ENCODE peak calls at places on chromosomes 11 and 22, in eight cellular contexts. One of them, this sample, is unnamed.

GRCh38 chr11:117634756-117635593 is 162.0 kb downstream of the DSCAML1 start:
- DNase-seq in esophagus squamous epithelium: no peak
- DNase-seq in ovary: no peak
- DNase-seq in thyroid gland: no peak
- DNase-seq in heart left ventricle: no peak
- DNase-seq in adrenal gland: no peak
- DNase-seq in Peyer's patch: no peak
- DNase-seq in IMR-90: no peak
- DNase-seq in this sample: no peak

GRCh38 chr11:86511086-86511551 is 136.4 kb downstream of the CCDC81 start:
- DNase-seq in thyroid gland: no peak
- DNase-seq in adrenal gland: no peak
- DNase-seq in IMR-90: peak; percentile 79
- DNase-seq in ovary: no peak
- DNase-seq in heart left ventricle: no peak
- DNase-seq in Peyer's patch: no peak
- DNase-seq in esophagus squamous epithelium: no peak
- DNase-seq in this sample: no peak

GRCh38 chr22:39471421-39472141 is 14.8 kb downstream of the MGAT3 start:
- DNase-seq in esophagus squamous epithelium: no peak
- DNase-seq in IMR-90: peak; percentile 51
- DNase-seq in ovary: no peak
- DNase-seq in Peyer's patch: peak; percentile 69
- DNase-seq in heart left ventricle: peak; percentile 74
- DNase-seq in thyroid gland: no peak
- DNase-seq in adrenal gland: no peak
- DNase-seq in this sample: no peak

GRCh38 chr22:27776410-27776958 is 25.1 kb downstream of the MN1 start:
- DNase-seq in heart left ventricle: no peak
- DNase-seq in Peyer's patch: no peak
- DNase-seq in thyroid gland: no peak
- DNase-seq in IMR-90: no peak
- DNase-seq in esophagus squamous epithelium: no peak
- DNase-seq in adrenal gland: no peak
- DNase-seq in ovary: no peak
- DNase-seq in this sample: no peak

GRCh38 chr11:64577202-64577601 is 13.8 kb upstream of the SLC22A12 start:
- DNase-seq in Peyer's patch: no peak
- DNase-seq in thyroid gland: no peak
- DNase-seq in heart left ventricle: no peak
- DNase-seq in esophagus squamous epithelium: no peak
- DNase-seq in IMR-90: no peak
- DNase-seq in ovary: no peak
- DNase-seq in adrenal gland: no peak
- DNase-seq in this sample: no peak

GRCh38 chr11:6391548-6392134 is 1.4 kb downstream of the SMPD1 start:
- DNase-seq in IMR-90: no peak
- DNase-seq in Peyer's patch: no peak
- DNase-seq in thyroid gland: no peak
- DNase-seq in adrenal gland: no peak
- DNase-seq in heart left ventricle: no peak
- DNase-seq in ovary: no peak
- DNase-seq in esophagus squamous epithelium: no peak
- DNase-seq in this sample: no peak

GRCh38 chr11:10653242-10653641 is 40.3 kb downstream of the IRAG1 start:
- DNase-seq in IMR-90: no peak
- DNase-seq in ovary: no peak
- DNase-seq in Peyer's patch: no peak
- DNase-seq in heart left ventricle: no peak
- DNase-seq in esophagus squamous epithelium: no peak
- DNase-seq in thyroid gland: no peak
- DNase-seq in adrenal gland: peak; percentile 19
- DNase-seq in this sample: no peak

GRCh38 chr11:8693555-8693954 is 11.0 kb downstream of the RPL27A start:
- DNase-seq in heart left ventricle: no peak
- DNase-seq in esophagus squamous epithelium: no peak
- DNase-seq in IMR-90: no peak
- DNase-seq in adrenal gland: no peak
- DNase-seq in ovary: no peak
- DNase-seq in thyroid gland: no peak
- DNase-seq in Peyer's patch: peak; percentile 37
- DNase-seq in this sample: no peak

GRCh38 chr11:114132944-114133394 is 73.5 kb downstream of the ZBTB16 start:
- DNase-seq in heart left ventricle: no peak
- DNase-seq in Peyer's patch: no peak
- DNase-seq in ovary: no peak
- DNase-seq in IMR-90: no peak
- DNase-seq in thyroid gland: no peak
- DNase-seq in adrenal gland: no peak
- DNase-seq in esophagus squamous epithelium: no peak
- DNase-seq in this sample: no peak

GRCh38 chr11:20213790-20214189 is 53.5 kb upstream of the DBX1 start:
- DNase-seq in IMR-90: no peak
- DNase-seq in adrenal gland: no peak
- DNase-seq in thyroid gland: no peak
- DNase-seq in Peyer's patch: no peak
- DNase-seq in ovary: no peak
- DNase-seq in heart left ventricle: no peak
- DNase-seq in esophagus squamous epithelium: no peak
- DNase-seq in this sample: no peak

GRCh38 chr22:43060213-43060612 is 29.0 kb downstream of the TTLL1 start:
- DNase-seq in esophagus squamous epithelium: no peak
- DNase-seq in ovary: no peak
- DNase-seq in IMR-90: no peak
- DNase-seq in Peyer's patch: peak; percentile 61
- DNase-seq in adrenal gland: peak; percentile 16
- DNase-seq in heart left ventricle: no peak
- DNase-seq in thyroid gland: peak; percentile 42
- DNase-seq in this sample: peak; percentile 10

GRCh38 chr11:128367573-128367972 is 219.8 kb downstream of the ETS1 start:
- DNase-seq in thyroid gland: no peak
- DNase-seq in Peyer's patch: no peak
- DNase-seq in IMR-90: no peak
- DNase-seq in adrenal gland: no peak
- DNase-seq in heart left ventricle: no peak
- DNase-seq in ovary: no peak
- DNase-seq in esophagus squamous epithelium: no peak
- DNase-seq in this sample: no peak

GRCh38 chr11:14645247-14645912 is 1.8 kb downstream of the PDE3B start:
- DNase-seq in adrenal gland: no peak
- DNase-seq in Peyer's patch: no peak
- DNase-seq in heart left ventricle: no peak
- DNase-seq in thyroid gland: no peak
- DNase-seq in esophagus squamous epithelium: no peak
- DNase-seq in IMR-90: peak; percentile 31
- DNase-seq in ovary: no peak
- DNase-seq in this sample: no peak

GRCh38 chr11:62664405-62665074 is 470 bp downstream of the C11orf98 start:
- DNase-seq in adrenal gland: peak; percentile 54
- DNase-seq in IMR-90: peak; percentile 50
- DNase-seq in Peyer's patch: no peak
- DNase-seq in heart left ventricle: no peak
- DNase-seq in ovary: no peak
- DNase-seq in esophagus squamous epithelium: no peak
- DNase-seq in thyroid gland: peak; percentile 64
- DNase-seq in this sample: peak; percentile 65

GRCh38 chr11:34313099-34313517 is 44.7 kb downstream of the ABTB2 start:
- DNase-seq in ovary: no peak
- DNase-seq in Peyer's patch: no peak
- DNase-seq in heart left ventricle: peak; percentile 67
- DNase-seq in adrenal gland: peak; percentile 6
- DNase-seq in thyroid gland: no peak
- DNase-seq in IMR-90: no peak
- DNase-seq in esophagus squamous epithelium: no peak
- DNase-seq in this sample: no peak

GRCh38 chr11:5596611-5597201 is at the start of gene TRIM6:
- DNase-seq in heart left ventricle: peak; percentile 48
- DNase-seq in adrenal gland: peak; percentile 72
- DNase-seq in Peyer's patch: peak; percentile 74
- DNase-seq in ovary: peak; percentile 76
- DNase-seq in esophagus squamous epithelium: no peak
- DNase-seq in IMR-90: peak; percentile 35
- DNase-seq in thyroid gland: peak; percentile 70
- DNase-seq in this sample: peak; percentile 57

GRCh38 chr11:79423736-79424135 is 17.1 kb downstream of the TENM4 start:
- DNase-seq in IMR-90: no peak
- DNase-seq in esophagus squamous epithelium: no peak
- DNase-seq in adrenal gland: no peak
- DNase-seq in heart left ventricle: no peak
- DNase-seq in Peyer's patch: no peak
- DNase-seq in ovary: no peak
- DNase-seq in thyroid gland: no peak
- DNase-seq in this sample: no peak

GRCh38 chr11:64854534-64855502 is 10.4 kb upstream of the CDC42BPG start:
- DNase-seq in thyroid gland: peak; percentile 50
- DNase-seq in IMR-90: peak; percentile 91
- DNase-seq in ovary: peak; percentile 56
- DNase-seq in heart left ventricle: peak; percentile 94
- DNase-seq in adrenal gland: peak; percentile 96
- DNase-seq in Peyer's patch: peak; percentile 90
- DNase-seq in esophagus squamous epithelium: no peak
- DNase-seq in this sample: peak; percentile 95

GRCh38 chr11:70680781-70681281 is 282.5 kb downstream of the CTTN start:
- DNase-seq in esophagus squamous epithelium: no peak
- DNase-seq in ovary: no peak
- DNase-seq in thyroid gland: no peak
- DNase-seq in heart left ventricle: no peak
- DNase-seq in Peyer's patch: no peak
- DNase-seq in adrenal gland: no peak
- DNase-seq in IMR-90: no peak
- DNase-seq in this sample: no peak

GRCh38 chr11:59212744-59213573 is at the start of gene MPEG1:
- DNase-seq in esophagus squamous epithelium: no peak
- DNase-seq in heart left ventricle: no peak
- DNase-seq in IMR-90: no peak
- DNase-seq in thyroid gland: no peak
- DNase-seq in Peyer's patch: no peak
- DNase-seq in adrenal gland: no peak
- DNase-seq in ovary: no peak
- DNase-seq in this sample: peak; percentile 22

GRCh38 chr11:65468874-65469333 is 29.9 kb upstream of the MALAT1 start:
- DNase-seq in IMR-90: no peak
- DNase-seq in adrenal gland: peak; percentile 65
- DNase-seq in ovary: no peak
- DNase-seq in thyroid gland: peak; percentile 91
- DNase-seq in esophagus squamous epithelium: no peak
- DNase-seq in Peyer's patch: peak; percentile 89
- DNase-seq in heart left ventricle: no peak
- DNase-seq in this sample: peak; percentile 95

GRCh38 chr11:97739892-97740782 is 1280.6 kb upstream of the CNTN5 start:
- DNase-seq in heart left ventricle: no peak
- DNase-seq in esophagus squamous epithelium: no peak
- DNase-seq in adrenal gland: no peak
- DNase-seq in ovary: no peak
- DNase-seq in Peyer's patch: no peak
- DNase-seq in IMR-90: peak; percentile 59
- DNase-seq in thyroid gland: no peak
- DNase-seq in this sample: no peak

GRCh38 chr11:2113776-2114175 is 25.4 kb downstream of the IGF2 start:
- DNase-seq in heart left ventricle: no peak
- DNase-seq in Peyer's patch: no peak
- DNase-seq in IMR-90: no peak
- DNase-seq in adrenal gland: no peak
- DNase-seq in thyroid gland: no peak
- DNase-seq in esophagus squamous epithelium: no peak
- DNase-seq in ovary: no peak
- DNase-seq in this sample: no peak

GRCh38 chr11:23903044-23903704 is 593.7 kb upstream of the LUZP2 start:
- DNase-seq in esophagus squamous epithelium: no peak
- DNase-seq in ovary: no peak
- DNase-seq in Peyer's patch: no peak
- DNase-seq in adrenal gland: no peak
- DNase-seq in IMR-90: peak; percentile 95
- DNase-seq in thyroid gland: no peak
- DNase-seq in heart left ventricle: no peak
- DNase-seq in this sample: no peak

GRCh38 chr11:8068605-8069221 is 12.3 kb upstream of the TUB start:
- DNase-seq in heart left ventricle: peak; percentile 72
- DNase-seq in thyroid gland: peak; percentile 92
- DNase-seq in esophagus squamous epithelium: no peak
- DNase-seq in ovary: peak; percentile 74
- DNase-seq in Peyer's patch: no peak
- DNase-seq in adrenal gland: peak; percentile 92
- DNase-seq in IMR-90: peak; percentile 91
- DNase-seq in this sample: peak; percentile 30

GRCh38 chr11:68940651-68941323 is 37.1 kb downstream of the IGHMBP2 start:
- DNase-seq in adrenal gland: no peak
- DNase-seq in esophagus squamous epithelium: no peak
- DNase-seq in thyroid gland: no peak
- DNase-seq in heart left ventricle: no peak
- DNase-seq in ovary: no peak
- DNase-seq in IMR-90: no peak
- DNase-seq in Peyer's patch: no peak
- DNase-seq in this sample: no peak
- H3K27ac ChIP-seq in adrenal gland: no peak overlapping the region
- H3K27ac ChIP-seq in esophagus squamous epithelium: peak overlapping the region; percentile 85
- H3K27ac ChIP-seq in thyroid gland: no peak overlapping the region
- H3K27ac ChIP-seq in heart left ventricle: no peak overlapping the region
- H3K27ac ChIP-seq in ovary: no peak overlapping the region
- H3K27ac ChIP-seq in IMR-90: no peak overlapping the region
- H3K27ac ChIP-seq in Peyer's patch: peak overlapping the region; percentile 84
- H3K27ac ChIP-seq in this sample: no peak overlapping the region

DNA sequence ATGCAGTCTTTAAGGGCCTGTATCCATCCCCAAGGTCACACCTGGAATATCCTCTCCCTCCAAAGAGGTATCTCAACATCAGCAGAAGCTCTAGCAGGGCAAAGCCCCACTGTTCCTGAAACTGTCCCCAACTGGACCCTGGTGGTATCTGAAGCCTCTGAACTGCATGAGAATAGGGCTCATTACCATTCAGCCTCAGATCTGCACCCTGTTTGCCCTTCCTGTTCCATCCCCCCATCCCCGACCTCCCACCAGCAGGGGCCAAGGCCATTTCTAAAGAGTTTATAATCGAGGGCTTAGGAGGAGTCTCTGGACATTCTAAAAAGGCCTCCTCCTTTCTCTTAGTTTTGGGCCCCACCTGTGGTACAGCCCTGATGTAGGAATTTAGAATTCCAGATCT is 74.0 kb upstream of the THY1 start:
- DNase-seq in thyroid gland: no peak
- DNase-seq in IMR-90: no peak
- DNase-seq in Peyer's patch: no peak
- DNase-seq in adrenal gland: no peak
- DNase-seq in esophagus squamous epithelium: no peak
- DNase-seq in heart left ventricle: no peak
- DNase-seq in ovary: no peak
- DNase-seq in this sample: no peak
- H3K4me3 ChIP-seq in thyroid gland: no peak overlapping the region
- H3K4me3 ChIP-seq in IMR-90: no peak overlapping the region
- H3K4me3 ChIP-seq in Peyer's patch: no peak overlapping the region
- H3K4me3 ChIP-seq in adrenal gland: no peak overlapping the region
- H3K4me3 ChIP-seq in esophagus squamous epithelium: no peak overlapping the region
- H3K4me3 ChIP-seq in heart left ventricle: no peak overlapping the region
- H3K4me3 ChIP-seq in ovary: no peak overlapping the region
- H3K4me3 ChIP-seq in this sample: no peak overlapping the region

GRCh38 chr22:31399211-31400022 is at the start of gene DRG1:
- DNase-seq in esophagus squamous epithelium: peak; percentile 82
- DNase-seq in adrenal gland: peak; percentile 98
- DNase-seq in heart left ventricle: peak; percentile 99
- DNase-seq in IMR-90: peak; percentile 92
- DNase-seq in ovary: peak; percentile 97
- DNase-seq in Peyer's patch: peak; percentile 98
- DNase-seq in thyroid gland: peak; percentile 98
- DNase-seq in this sample: peak; percentile 97
- TF ChIP-seq POLR2A in esophagus squamous epithelium: peak; percentile 95
- TF ChIP-seq POLR2A in adrenal gland: peak; percentile 91
- TF ChIP-seq POLR2A in heart left ventricle: peak; percentile 80
- TF ChIP-seq POLR2A in IMR-90: peak; percentile 92
- TF ChIP-seq POLR2A in ovary: peak; percentile 72
- TF ChIP-seq POLR2A in Peyer's patch: peak; percentile 93
- TF ChIP-seq POLR2A in thyroid gland: peak; percentile 89
- TF ChIP-seq POLR2A in this sample: peak; percentile 97

GRCh38 chr11:47498149-47498548 is 49.2 kb upstream of the RAPSN start:
- DNase-seq in adrenal gland: no peak
- DNase-seq in thyroid gland: no peak
- DNase-seq in esophagus squamous epithelium: no peak
- DNase-seq in IMR-90: no peak
- DNase-seq in ovary: no peak
- DNase-seq in Peyer's patch: no peak
- DNase-seq in heart left ventricle: no peak
- DNase-seq in this sample: no peak
- H3K27ac ChIP-seq in adrenal gland: no peak overlapping the region
- H3K27ac ChIP-seq in thyroid gland: no peak overlapping the region
- H3K27ac ChIP-seq in esophagus squamous epithelium: no peak overlapping the region
- H3K27ac ChIP-seq in IMR-90: no peak overlapping the region
- H3K27ac ChIP-seq in ovary: no peak overlapping the region
- H3K27ac ChIP-seq in Peyer's patch: no peak overlapping the region
- H3K27ac ChIP-seq in heart left ventricle: no peak overlapping the region
- H3K27ac ChIP-seq in this sample: no peak overlapping the region